ENCODE peak calls at places on chromosomes 16 and 17, in ten cellular contexts. One of them, this sample, is unnamed.

GRCh38 chr16:35431829-35432663 is 1972.6 kb downstream of the TP53TG3F start:
- DNase-seq in PC-9: peak
- DNase-seq in fibroblast of lung: no peak
- DNase-seq in mammary epithelial cell: no peak
- DNase-seq in GM12878: no peak
- DNase-seq in MM.1S: peak
- DNase-seq in GM23338: peak
- DNase-seq in HCT116: no peak
- DNase-seq in HepG2: no peak
- DNase-seq in PC-3: no peak
- DNase-seq in this sample: peak

GRCh38 chr17:28416703-28417311 is 10.8 kb upstream of the SLC46A1 start:
- DNase-seq in PC-9: peak
- DNase-seq in fibroblast of lung: peak
- DNase-seq in mammary epithelial cell: peak
- DNase-seq in GM12878: no peak
- DNase-seq in MM.1S: peak
- DNase-seq in GM23338: peak
- DNase-seq in HCT116: peak
- DNase-seq in HepG2: peak
- DNase-seq in PC-3: peak
- DNase-seq in this sample: peak

GRCh38 chr16:17356243-17356933 is 114.4 kb downstream of the XYLT1 start:
- DNase-seq in PC-9: no peak
- DNase-seq in fibroblast of lung: no peak
- DNase-seq in mammary epithelial cell: no peak
- DNase-seq in GM12878: no peak
- DNase-seq in MM.1S: no peak
- DNase-seq in GM23338: no peak
- DNase-seq in HCT116: no peak
- DNase-seq in HepG2: no peak
- DNase-seq in PC-3: no peak
- DNase-seq in this sample: no peak

GRCh38 chr16:19809121-19809635 is 75.5 kb downstream of the GPRC5B start:
- DNase-seq in PC-9: peak
- DNase-seq in fibroblast of lung: no peak
- DNase-seq in mammary epithelial cell: peak
- DNase-seq in GM12878: no peak
- DNase-seq in MM.1S: no peak
- DNase-seq in GM23338: no peak
- DNase-seq in HCT116: no peak
- DNase-seq in HepG2: no peak
- DNase-seq in PC-3: peak
- DNase-seq in this sample: no peak

GRCh38 chr16:27430923-27431484 is 29.0 kb downstream of the IL21R start:
- DNase-seq in PC-9: no peak
- DNase-seq in fibroblast of lung: peak
- DNase-seq in mammary epithelial cell: no peak
- DNase-seq in GM12878: no peak
- DNase-seq in MM.1S: no peak
- DNase-seq in GM23338: no peak
- DNase-seq in HCT116: no peak
- DNase-seq in HepG2: no peak
- DNase-seq in PC-3: no peak
- DNase-seq in this sample: no peak

GRCh38 chr17:47807421-47807820 is 14.2 kb downstream of the OSBPL7 start:
- DNase-seq in PC-9: no peak
- DNase-seq in fibroblast of lung: no peak
- DNase-seq in mammary epithelial cell: no peak
- DNase-seq in GM12878: no peak
- DNase-seq in MM.1S: no peak
- DNase-seq in GM23338: no peak
- DNase-seq in HCT116: no peak
- DNase-seq in HepG2: no peak
- DNase-seq in PC-3: no peak
- DNase-seq in this sample: no peak

GRCh38 chr17:37483311-37484039 is 6.2 kb upstream of the DUSP14 start:
- DNase-seq in PC-9: no peak
- DNase-seq in fibroblast of lung: peak
- DNase-seq in mammary epithelial cell: no peak
- DNase-seq in GM12878: no peak
- DNase-seq in MM.1S: no peak
- DNase-seq in GM23338: peak
- DNase-seq in HCT116: no peak
- DNase-seq in HepG2: no peak
- DNase-seq in PC-3: no peak
- DNase-seq in this sample: peak

GRCh38 chr16:55470533-55471371 is 8.2 kb upstream of the MMP2 start:
- DNase-seq in PC-9: peak
- DNase-seq in fibroblast of lung: peak
- DNase-seq in mammary epithelial cell: peak
- DNase-seq in GM12878: no peak
- DNase-seq in MM.1S: no peak
- DNase-seq in GM23338: no peak
- DNase-seq in HCT116: no peak
- DNase-seq in HepG2: no peak
- DNase-seq in PC-3: peak
- DNase-seq in this sample: peak

GRCh38 chr17:47719411-47720152 is 13.5 kb upstream of the TBX21 start:
- DNase-seq in PC-9: peak
- DNase-seq in fibroblast of lung: peak
- DNase-seq in mammary epithelial cell: peak
- DNase-seq in GM12878: no peak
- DNase-seq in MM.1S: peak
- DNase-seq in GM23338: no peak
- DNase-seq in HCT116: no peak
- DNase-seq in HepG2: no peak
- DNase-seq in PC-3: peak
- DNase-seq in this sample: no peak

GRCh38 chr17:72502940-72503341 is 382.1 kb downstream of the SOX9 start:
- DNase-seq in PC-9: no peak
- DNase-seq in fibroblast of lung: peak
- DNase-seq in mammary epithelial cell: no peak
- DNase-seq in GM12878: no peak
- DNase-seq in MM.1S: no peak
- DNase-seq in GM23338: no peak
- DNase-seq in HCT116: no peak
- DNase-seq in HepG2: no peak
- DNase-seq in PC-3: no peak
- DNase-seq in this sample: no peak

GRCh38 chr17:49890077-49890821 is 42.4 kb upstream of the TAC4 start:
- DNase-seq in PC-9: no peak
- DNase-seq in fibroblast of lung: no peak
- DNase-seq in mammary epithelial cell: no peak
- DNase-seq in GM12878: no peak
- DNase-seq in MM.1S: no peak
- DNase-seq in GM23338: peak
- DNase-seq in HCT116: no peak
- DNase-seq in HepG2: no peak
- DNase-seq in PC-3: no peak
- DNase-seq in this sample: no peak

GRCh38 chr16:11556945-11557720 is 29.6 kb downstream of the LITAF start:
- DNase-seq in PC-9: no peak
- DNase-seq in fibroblast of lung: no peak
- DNase-seq in mammary epithelial cell: no peak
- DNase-seq in GM12878: no peak
- DNase-seq in MM.1S: peak
- DNase-seq in GM23338: no peak
- DNase-seq in HCT116: no peak
- DNase-seq in HepG2: no peak
- DNase-seq in PC-3: no peak
- DNase-seq in this sample: no peak

GRCh38 chr17:31807846-31808245 is 51.2 kb downstream of the COPRS start:
- DNase-seq in PC-9: no peak
- DNase-seq in fibroblast of lung: peak
- DNase-seq in mammary epithelial cell: no peak
- DNase-seq in GM12878: no peak
- DNase-seq in MM.1S: no peak
- DNase-seq in GM23338: no peak
- DNase-seq in HCT116: no peak
- DNase-seq in HepG2: no peak
- DNase-seq in PC-3: no peak
- DNase-seq in this sample: no peak

DNA sequence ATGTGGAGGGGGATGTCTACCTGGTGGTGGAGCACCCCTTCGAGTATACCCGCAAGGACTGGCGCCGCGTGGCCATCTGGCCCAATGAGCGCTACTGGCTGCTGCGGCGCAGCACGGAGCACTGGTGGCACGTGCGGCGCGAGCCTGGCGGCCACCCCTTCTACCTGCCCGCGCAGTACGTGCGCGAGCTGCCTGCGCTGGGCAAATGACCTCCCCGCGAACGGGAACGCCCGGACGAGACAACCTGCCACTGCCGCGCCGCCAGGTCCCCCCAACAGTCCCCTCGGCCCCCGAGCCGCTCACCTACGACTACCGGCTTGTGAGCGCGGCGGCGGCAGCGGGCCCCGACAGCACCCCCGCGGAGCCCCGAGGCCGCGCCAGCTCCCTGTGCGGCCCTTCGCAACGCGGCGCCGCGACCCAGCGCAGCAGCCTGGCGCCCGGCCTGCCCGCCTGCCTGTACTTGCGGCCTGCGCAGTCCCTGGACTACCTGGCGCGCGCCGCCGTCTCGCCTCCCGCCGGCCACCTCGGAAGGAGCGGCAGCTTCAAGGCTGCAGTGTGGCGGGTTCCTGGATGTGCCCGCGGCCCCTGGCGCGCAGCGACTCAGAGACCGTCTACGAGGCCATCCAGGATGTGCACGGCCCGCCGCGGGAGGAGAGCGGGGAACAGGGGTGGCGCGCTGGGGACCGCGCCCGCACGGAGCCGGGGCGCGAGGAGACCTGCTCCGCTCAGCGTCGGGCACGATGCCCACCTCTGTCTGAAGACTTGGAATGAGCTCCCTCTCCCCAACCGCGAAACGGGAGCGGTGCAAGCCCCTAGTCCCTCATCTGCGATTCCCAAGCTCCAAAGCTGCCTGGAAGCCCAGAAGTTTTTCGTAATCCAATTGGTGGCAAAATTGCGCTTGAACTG is 48.7 kb upstream of the AMZ2 start:
- DNase-seq in PC-9: no peak
- DNase-seq in fibroblast of lung: peak
- DNase-seq in mammary epithelial cell: peak
- DNase-seq in GM12878: no peak
- DNase-seq in MM.1S: no peak
- DNase-seq in GM23338: peak
- DNase-seq in HCT116: no peak
- DNase-seq in HepG2: no peak
- DNase-seq in PC-3: peak
- DNase-seq in this sample: no peak
- TF ChIP-seq EZH2 in PC-9: no peak
- TF ChIP-seq EZH2 in fibroblast of lung: peak
- TF ChIP-seq EZH2 in mammary epithelial cell: peak
- TF ChIP-seq EZH2 in GM12878: no peak
- TF ChIP-seq EZH2 in MM.1S: no peak
- TF ChIP-seq EZH2 in GM23338: peak
- TF ChIP-seq EZH2 in HCT116: no peak
- TF ChIP-seq EZH2 in HepG2: no peak
- TF ChIP-seq EZH2 in PC-3: peak
- TF ChIP-seq EZH2 in this sample: peak

GRCh38 chr17:74205274-74205673 is 1.8 kb downstream of the RPL38 start:
- DNase-seq in PC-9: no peak
- DNase-seq in fibroblast of lung: no peak
- DNase-seq in mammary epithelial cell: no peak
- DNase-seq in GM12878: no peak
- DNase-seq in MM.1S: no peak
- DNase-seq in GM23338: no peak
- DNase-seq in HCT116: no peak
- DNase-seq in HepG2: no peak
- DNase-seq in PC-3: no peak
- DNase-seq in this sample: no peak
- H3K4me3 ChIP-seq in PC-9: peak
- H3K4me3 ChIP-seq in fibroblast of lung: peak
- H3K4me3 ChIP-seq in mammary epithelial cell: no peak
- H3K4me3 ChIP-seq in GM12878: peak
- H3K4me3 ChIP-seq in MM.1S: no peak
- H3K4me3 ChIP-seq in GM23338: peak
- H3K4me3 ChIP-seq in HCT116: peak
- H3K4me3 ChIP-seq in HepG2: peak
- H3K4me3 ChIP-seq in PC-3: peak
- H3K4me3 ChIP-seq in this sample: peak

GRCh38 chr17:2057130-2057713 is 2.3 kb downstream of the HIC1 start:
- DNase-seq in PC-9: no peak
- DNase-seq in fibroblast of lung: peak
- DNase-seq in mammary epithelial cell: no peak
- DNase-seq in GM12878: no peak
- DNase-seq in MM.1S: no peak
- DNase-seq in GM23338: peak
- DNase-seq in HCT116: no peak
- DNase-seq in HepG2: no peak
- DNase-seq in PC-3: no peak
- DNase-seq in this sample: no peak

GRCh38 chr17:2054740-2055493 is at the start of gene HIC1:
- DNase-seq in PC-9: peak
- DNase-seq in fibroblast of lung: peak
- DNase-seq in mammary epithelial cell: peak
- DNase-seq in GM12878: no peak
- DNase-seq in MM.1S: peak
- DNase-seq in GM23338: peak
- DNase-seq in HCT116: no peak
- DNase-seq in HepG2: peak
- DNase-seq in PC-3: peak
- DNase-seq in this sample: peak

GRCh38 chr17:2057714-2058520 is 3.0 kb downstream of the HIC1 start:
- DNase-seq in PC-9: no peak
- DNase-seq in fibroblast of lung: peak
- DNase-seq in mammary epithelial cell: no peak
- DNase-seq in GM12878: no peak
- DNase-seq in MM.1S: no peak
- DNase-seq in GM23338: peak
- DNase-seq in HCT116: no peak
- DNase-seq in HepG2: no peak
- DNase-seq in PC-3: no peak
- DNase-seq in this sample: no peak

GRCh38 chr17:2055494-2056220 is 754 bp downstream of the HIC1 start:
- DNase-seq in PC-9: no peak
- DNase-seq in fibroblast of lung: peak
- DNase-seq in mammary epithelial cell: no peak
- DNase-seq in GM12878: no peak
- DNase-seq in MM.1S: no peak
- DNase-seq in GM23338: no peak
- DNase-seq in HCT116: no peak
- DNase-seq in HepG2: no peak
- DNase-seq in PC-3: no peak
- DNase-seq in this sample: no peak

GRCh38 chr17:2056221-2057129 is 1.6 kb downstream of the HIC1 start:
- DNase-seq in PC-9: no peak
- DNase-seq in fibroblast of lung: peak
- DNase-seq in mammary epithelial cell: no peak
- DNase-seq in GM12878: no peak
- DNase-seq in MM.1S: no peak
- DNase-seq in GM23338: peak
- DNase-seq in HCT116: no peak
- DNase-seq in HepG2: no peak
- DNase-seq in PC-3: no peak
- DNase-seq in this sample: no peak
- TF ChIP-seq EZH2 in PC-9: no peak
- TF ChIP-seq EZH2 in fibroblast of lung: no peak
- TF ChIP-seq EZH2 in mammary epithelial cell: no peak
- TF ChIP-seq EZH2 in GM12878: no peak
- TF ChIP-seq EZH2 in MM.1S: no peak
- TF ChIP-seq EZH2 in GM23338: peak
- TF ChIP-seq EZH2 in HCT116: no peak
- TF ChIP-seq EZH2 in HepG2: no peak
- TF ChIP-seq EZH2 in PC-3: no peak
- TF ChIP-seq EZH2 in this sample: no peak

GRCh38 chr17:20120835-20121234 is 111.7 kb downstream of the SPECC1 start:
- DNase-seq in PC-9: no peak
- DNase-seq in fibroblast of lung: no peak
- DNase-seq in mammary epithelial cell: no peak
- DNase-seq in GM12878: no peak
- DNase-seq in MM.1S: no peak
- DNase-seq in GM23338: no peak
- DNase-seq in HCT116: no peak
- DNase-seq in HepG2: no peak
- DNase-seq in PC-3: no peak
- DNase-seq in this sample: no peak
- H3K4me3 ChIP-seq in PC-9: no peak
- H3K4me3 ChIP-seq in fibroblast of lung: no peak
- H3K4me3 ChIP-seq in mammary epithelial cell: no peak
- H3K4me3 ChIP-seq in GM12878: no peak
- H3K4me3 ChIP-seq in MM.1S: no peak
- H3K4me3 ChIP-seq in GM23338: no peak
- H3K4me3 ChIP-seq in HCT116: no peak
- H3K4me3 ChIP-seq in HepG2: no peak
- H3K4me3 ChIP-seq in PC-3: no peak
- H3K4me3 ChIP-seq in this sample: no peak